ENCODE peak calls at places on chromosomes 2 and 18, in six cellular contexts. N is sigmoid colon; O is CD4-positive, alpha-beta T cell; R is HCT116; Z is foreskin keratinocyte; P is PC-3. L is an unnamed sample.

GRCh38 chr18:2538844-2539243 is 32.5 kb downstream of the METTL4 start:
- DNase-seq in N (no peak), O (no peak), R (no peak), Z (no peak), P (no peak), L (no peak)

GRCh38 chr2:43220982-43221659 is 5.3 kb downstream of the ZFP36L2 start:
- DNase-seq in N (peak), O (peak), R (no peak), Z (peak), P (no peak), L (no peak)

GRCh38 chr2:177342736-177343135 is 49.8 kb upstream of the AGPS start:
- DNase-seq in N (no peak), O (no peak), R (no peak), Z (no peak), P (no peak), L (no peak)

GRCh38 chr2:183597841-183598240 is 473.6 kb downstream of the NUP35 start:
- DNase-seq in N (no peak), O (no peak), R (peak), Z (peak), P (peak), L (no peak)

GRCh38 chr2:233011268-233012190 is 1.5 kb downstream of the NGEF start:
- DNase-seq in N (no peak), O (no peak), R (no peak), Z (no peak), P (no peak), L (no peak)

GRCh38 chr2:149989447-149990063 is 402.0 kb upstream of the MMADHC start:
- DNase-seq in N (no peak), O (no peak), R (no peak), Z (peak), P (peak), L (no peak)

GRCh38 chr2:3849213-3849612 is 145.8 kb downstream of the DCDC2C start:
- DNase-seq in N (no peak), O (no peak), R (no peak), Z (no peak), P (no peak), L (no peak)

GRCh38 chr18:13463526-13463925 is 245.0 kb downstream of the LDLRAD4 start:
- DNase-seq in N (peak), O (no peak), R (no peak), Z (no peak), P (no peak), L (no peak)

GRCh38 chr2:120678251-120678650 is 57.4 kb upstream of the GLI2 start:
- DNase-seq in N (peak), O (no peak), R (no peak), Z (no peak), P (peak), L (no peak)

GRCh38 chr2:11892041-11892440 is 145.6 kb downstream of the LPIN1 start:
- DNase-seq in N (no peak), O (no peak), R (no peak), Z (no peak), P (no peak), L (no peak)

GRCh38 chr2:166917433-166917832 is 29.2 kb downstream of the XIRP2 start:
- DNase-seq in N (no peak), O (no peak), R (no peak), Z (no peak), P (peak), L (no peak)

GRCh38 chr18:52348209-52348608 is 8.2 kb downstream of the DCC start:
- DNase-seq in N (no peak), O (no peak), R (no peak), Z (peak), P (peak), L (no peak)

GRCh38 chr2:207046642-207047213 is 107.4 kb downstream of the CPO start:
- DNase-seq in N (no peak), O (no peak), R (no peak), Z (no peak), P (peak), L (no peak)

GRCh38 chr2:145484443-145485086 is 964.6 kb upstream of the ZEB2 start:
- DNase-seq in N (no peak), O (no peak), R (peak), Z (peak), P (peak), L (peak)

GRCh38 chr2:192783643-192784042 is 588.9 kb upstream of the TMEFF2 start:
- DNase-seq in N (no peak), O (no peak), R (no peak), Z (no peak), P (no peak), L (no peak)

GRCh38 chr2:142843731-142844130 is 33.7 kb upstream of the KYNU start:
- DNase-seq in N (no peak), O (no peak), R (no peak), Z (no peak), P (no peak), L (no peak)

GRCh38 chr18:23259701-23260661 is 124.7 kb downstream of the CABLES1 start:
- DNase-seq in N (peak), O (peak), R (no peak), Z (no peak), P (peak), L (no peak)

GRCh38 chr2:230067990-230068657 is 600 bp downstream of the SLC16A14 start:
- DNase-seq in N (peak), O (peak), R (no peak), Z (no peak), P (peak), L (peak)

GRCh38 chr2:190678444-190679162 is 29.7 kb downstream of the NAB1 start:
- DNase-seq in N (no peak), O (no peak), R (no peak), Z (no peak), P (no peak), L (no peak)

GRCh38 chr2:24220534-24221281 is 45.9 kb downstream of the FAM228A start:
- DNase-seq in N (no peak), O (no peak), R (no peak), Z (no peak), P (no peak), L (no peak)

GRCh38 chr2:120425014-120425413 is 79.1 kb downstream of the INHBB start:
- DNase-seq in N (no peak), O (no peak), R (no peak), Z (no peak), P (no peak), L (no peak)

GRCh38 chr18:3654442-3655253 is 204.7 kb downstream of the TGIF1 start:
- DNase-seq in N (no peak), O (no peak), R (no peak), Z (no peak), P (no peak), L (no peak)

GRCh38 chr18:9736942-9737813 is 29.1 kb downstream of the RAB31 start:
- DNase-seq in N (no peak), O (no peak), R (peak), Z (no peak), P (peak), L (no peak)

GRCh38 chr2:40173276-40173675 is 278.6 kb downstream of the SLC8A1 start:
- DNase-seq in N (no peak), O (no peak), R (no peak), Z (no peak), P (peak), L (no peak)

DNA sequence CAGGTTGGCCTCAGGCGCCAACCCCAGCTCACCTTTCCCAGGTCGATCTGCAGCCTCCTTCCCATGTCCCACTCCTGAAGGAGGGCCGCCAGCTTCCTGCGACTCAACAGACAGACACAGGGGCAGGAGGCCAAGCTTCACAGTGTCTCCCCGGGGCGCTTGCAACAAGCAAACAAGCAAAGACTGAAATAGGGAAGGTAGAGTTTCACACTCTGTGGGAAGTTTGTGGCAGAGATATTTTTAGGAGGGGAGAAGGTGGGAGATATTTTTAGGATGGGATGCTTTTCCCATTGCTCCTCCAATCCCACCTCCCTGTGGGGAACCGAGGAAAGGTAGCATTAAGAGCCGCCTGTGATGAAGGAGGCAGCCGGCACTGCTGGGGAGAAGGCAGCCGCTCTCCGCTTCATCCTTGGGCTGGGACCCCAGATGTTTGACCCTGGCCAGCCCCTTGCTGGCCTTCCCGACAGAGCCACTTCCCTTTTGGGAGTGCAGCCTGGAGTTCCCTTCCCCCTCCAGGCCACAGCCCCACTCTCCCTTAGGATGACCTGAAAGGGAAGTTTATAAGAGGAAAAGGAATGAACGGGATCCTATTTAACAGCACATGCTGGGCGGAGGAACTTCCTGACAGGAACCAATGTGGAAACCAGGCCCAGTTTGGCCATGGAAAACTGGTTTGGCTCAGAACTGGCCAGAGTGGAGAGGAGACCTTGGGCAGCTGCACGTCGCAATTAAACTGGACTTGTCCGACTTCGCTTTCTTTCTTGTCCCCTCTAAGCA is 142.2 kb upstream of the SMAD2 start:
- DNase-seq in N (no peak), O (no peak), R (no peak), Z (no peak), P (no peak), L (no peak)
- H3K27ac ChIP-seq in N (peak), O (no peak), R (no peak), Z (no peak), P (no peak), L (no peak)

GRCh38 chr2:208266641-208267335 is 733 bp downstream of the PIKFYVE start:
- DNase-seq in N (no peak), O (no peak), R (no peak), Z (peak), P (peak), L (no peak)

GRCh38 chr2:208265807-208266640 is at the start of gene PIKFYVE:
- DNase-seq in N (peak), O (peak), R (peak), Z (peak), P (peak), L (peak)

GRCh38 chr2:208265371-208265806 is 666 bp upstream of the PIKFYVE start:
- DNase-seq in N (no peak), O (peak), R (no peak), Z (peak), P (no peak), L (peak)

GRCh38 chr2:208268553-208268952 is 2.5 kb downstream of the PIKFYVE start:
- DNase-seq in N (no peak), O (no peak), R (no peak), Z (no peak), P (no peak), L (no peak)

DNA sequence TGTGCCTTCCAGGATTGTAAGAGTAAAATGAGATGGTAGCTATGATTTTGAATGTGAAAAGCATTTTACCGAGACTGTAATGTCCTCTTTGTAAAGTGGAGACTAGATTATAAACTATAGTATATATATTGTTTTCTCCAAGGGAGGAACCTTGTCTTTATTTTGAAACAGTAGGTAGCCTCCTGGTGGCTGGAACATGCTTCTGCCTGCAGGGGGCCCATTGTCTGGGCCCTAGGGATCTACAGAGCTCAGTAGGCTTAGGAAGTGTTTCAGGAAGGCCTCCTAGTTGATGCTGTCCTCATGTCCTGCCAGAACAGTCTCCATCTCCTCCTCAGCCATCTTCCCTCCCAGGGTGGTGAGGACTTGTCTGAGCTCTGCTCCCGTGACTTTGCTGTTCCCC is 3.0 kb downstream of the PIKFYVE start:
- DNase-seq in N (no peak), O (no peak), R (no peak), Z (no peak), P (no peak), L (peak)
- TF ChIP-seq CTCF in N (no peak), O (no peak), R (no peak), Z (peak), P (peak), L (no peak)

GRCh38 chr2:64359892-64360657 is 93.9 kb upstream of the LGALSL start:
- DNase-seq in N (peak), O (no peak), R (peak), Z (peak), P (peak), L (peak)

GRCh38 chr2:64359176-64359891 is 94.6 kb upstream of the LGALSL start:
- DNase-seq in N (no peak), O (no peak), R (no peak), Z (no peak), P (no peak), L (no peak)

GRCh38 chr2:64362562-64363026 is 91.4 kb upstream of the LGALSL start:
- DNase-seq in N (no peak), O (no peak), R (peak), Z (peak), P (peak), L (no peak)

GRCh38 chr2:64363140-64363539 is 90.8 kb upstream of the LGALSL start:
- DNase-seq in N (no peak), O (no peak), R (no peak), Z (no peak), P (no peak), L (no peak)

DNA sequence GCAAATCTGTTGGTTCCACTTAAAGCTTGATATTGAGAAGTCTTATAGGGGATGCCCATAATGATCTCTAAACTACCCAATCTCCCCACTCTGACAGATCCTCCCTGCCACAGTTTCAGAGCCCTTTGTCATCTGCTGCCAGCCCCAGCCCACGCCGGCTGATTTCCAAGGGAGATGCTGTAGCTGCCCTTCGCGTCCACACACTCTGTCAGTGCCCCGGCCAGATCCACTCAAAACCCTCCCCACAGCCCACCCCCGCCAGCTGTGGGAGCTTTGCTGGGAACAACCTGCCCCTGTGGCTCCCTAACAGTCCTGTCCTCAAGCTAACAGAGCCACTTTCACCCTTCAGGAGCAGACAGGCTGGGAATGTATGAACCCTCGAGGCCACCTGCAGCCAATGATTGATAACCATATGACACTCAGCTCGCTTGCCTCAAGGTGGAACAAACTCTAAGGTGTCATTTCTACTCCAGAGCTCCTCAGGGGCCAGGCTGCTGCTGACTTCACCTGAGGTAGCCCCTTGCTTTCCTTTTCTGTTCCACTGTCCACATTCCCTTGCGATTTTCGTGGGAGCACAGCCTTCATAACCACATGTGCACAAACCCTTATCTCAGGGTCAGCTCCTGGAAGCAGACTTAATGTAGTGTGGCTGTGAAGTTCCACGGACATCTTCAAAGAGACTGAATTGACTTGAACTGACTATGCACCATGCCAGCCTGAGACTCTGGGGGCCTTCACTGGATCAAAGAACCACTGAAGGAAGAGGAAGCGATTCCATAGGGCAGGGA is 92.6 kb upstream of the LGALSL start:
- DNase-seq in N (no peak), O (no peak), R (no peak), Z (no peak), P (no peak), L (no peak)
- H3K27ac ChIP-seq in N (no peak), O (no peak), R (no peak), Z (peak), P (peak), L (no peak)

GRCh38 chr2:14751581-14751980 is 119.1 kb downstream of the LRATD1 start:
- DNase-seq in N (no peak), O (no peak), R (no peak), Z (peak), P (peak), L (no peak)

GRCh38 chr2:14750433-14750832 is 117.9 kb downstream of the LRATD1 start:
- DNase-seq in N (no peak), O (no peak), R (no peak), Z (no peak), P (no peak), L (no peak)

GRCh38 chr2:14756122-14756541 is 123.6 kb downstream of the LRATD1 start:
- DNase-seq in N (no peak), O (no peak), R (no peak), Z (no peak), P (peak), L (no peak)

GRCh38 chr2:14749869-14750268 is 117.4 kb downstream of the LRATD1 start:
- DNase-seq in N (no peak), O (no peak), R (no peak), Z (peak), P (peak), L (no peak)

DNA sequence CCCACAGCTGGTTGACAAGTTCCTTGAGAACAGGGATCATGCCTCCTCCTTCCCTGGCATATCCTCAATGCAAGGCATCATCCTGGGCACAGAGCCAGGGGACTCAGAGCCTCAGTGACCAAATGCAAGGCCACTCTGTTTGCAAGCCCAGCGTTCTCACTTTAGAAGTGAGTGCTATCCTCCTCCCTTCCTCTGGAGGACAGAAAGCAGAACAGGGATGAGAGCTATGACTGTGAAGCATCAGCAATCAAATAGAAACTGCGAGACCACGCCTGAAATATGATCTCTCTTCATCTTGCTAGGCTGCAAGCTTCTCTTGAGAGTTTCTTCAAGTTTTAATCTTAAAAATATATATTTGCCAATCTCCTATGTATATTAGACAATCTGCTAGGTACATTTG is 119.8 kb downstream of the LRATD1 start:
- DNase-seq in N (no peak), O (no peak), R (no peak), Z (no peak), P (peak), L (no peak)
- TF ChIP-seq CTCF in N (no peak), O (no peak), R (no peak), Z (no peak), P (no peak), L (no peak)

GRCh38 chr2:72034353-72035095 is 113.1 kb downstream of the CYP26B1 start:
- DNase-seq in N (no peak), O (no peak), R (no peak), Z (no peak), P (no peak), L (no peak)
- H3K27ac ChIP-seq in N (no peak), O (no peak), R (no peak), Z (no peak), P (no peak), L (no peak)

GRCh38 chr18:39205565-39205964 is 1640.0 kb upstream of the CELF4 start:
- DNase-seq in N (no peak), O (no peak), R (no peak), Z (no peak), P (no peak), L (no peak)

GRCh38 chr18:39211461-39211860 is 1645.9 kb upstream of the CELF4 start:
- DNase-seq in N (no peak), O (no peak), R (no peak), Z (no peak), P (no peak), L (no peak)

GRCh38 chr18:39209173-39209572 is 1643.6 kb upstream of the CELF4 start:
- DNase-seq in N (no peak), O (no peak), R (no peak), Z (no peak), P (no peak), L (no peak)
- TF ChIP-seq CTCF in N (no peak), O (no peak), R (no peak), Z (no peak), P (no peak), L (no peak)

GRCh38 chr2:203934711-203935438 is 1.7 kb upstream of the ICOS start:
- DNase-seq in N (no peak), O (no peak), R (no peak), Z (no peak), P (no peak), L (no peak)
- H3K27ac ChIP-seq in N (no peak), O (peak), R (no peak), Z (no peak), P (no peak), L (no peak)